ENCODE peak calls at places on chromosome 14, in six cellular contexts. K is neural crest cell, R is tibial artery, M is heart right ventricle, Y is AG04450, N is HFFc6. T is an unnamed sample.

GRCh38 chr14:102940729-102941362 is 18.4 kb downstream of the AMN start:
- DNase-seq in K (no peak), R (no peak), M (no peak), Y (no peak), N (no peak), T (no peak)

GRCh38 chr14:76580399-76580798 is 180.9 kb upstream of the VASH1 start:
- DNase-seq in K (no peak), R (no peak), M (no peak), Y (no peak), N (no peak), T (no peak)

GRCh38 chr14:32230695-32231280 is 27.7 kb upstream of the RNU6-8 start:
- DNase-seq in K (no peak), R (no peak), M (no peak), Y (peak), N (peak), T (no peak)

GRCh38 chr14:35122696-35123387 is 490 bp downstream of the PRORP start:
- DNase-seq in K (no peak), R (peak), M (no peak), Y (peak), N (peak), T (no peak)

GRCh38 chr14:60106341-60106740 is 14.6 kb downstream of the PCNX4 start:
- DNase-seq in K (no peak), R (peak), M (no peak), Y (no peak), N (peak), T (no peak)

GRCh38 chr14:20873370-20874177 is 17.6 kb upstream of the RNASE3 start:
- DNase-seq in K (peak), R (peak), M (peak), Y (no peak), N (peak), T (no peak)

GRCh38 chr14:90319634-90320541 is 11.9 kb downstream of the NRDE2 start:
- DNase-seq in K (no peak), R (no peak), M (no peak), Y (no peak), N (no peak), T (no peak)

GRCh38 chr14:36268957-36269734 is 51.3 kb downstream of the MBIP start:
- DNase-seq in K (no peak), R (no peak), M (no peak), Y (no peak), N (no peak), T (no peak)

GRCh38 chr14:34172052-34172451 is 221.2 kb upstream of the EGLN3 start:
- DNase-seq in K (no peak), R (no peak), M (no peak), Y (no peak), N (no peak), T (no peak)

GRCh38 chr14:21891921-21892320 is 218.3 kb upstream of the OR4E1 start:
- DNase-seq in K (no peak), R (no peak), M (no peak), Y (no peak), N (no peak), T (no peak)

GRCh38 chr14:21894003-21894897 is 220.6 kb upstream of the OR4E1 start:
- DNase-seq in K (no peak), R (no peak), M (no peak), Y (no peak), N (no peak), T (no peak)
- TF ChIP-seq CTCF in K (peak), R (no peak), M (no peak), Y (no peak), N (no peak), T (peak)

DNA sequence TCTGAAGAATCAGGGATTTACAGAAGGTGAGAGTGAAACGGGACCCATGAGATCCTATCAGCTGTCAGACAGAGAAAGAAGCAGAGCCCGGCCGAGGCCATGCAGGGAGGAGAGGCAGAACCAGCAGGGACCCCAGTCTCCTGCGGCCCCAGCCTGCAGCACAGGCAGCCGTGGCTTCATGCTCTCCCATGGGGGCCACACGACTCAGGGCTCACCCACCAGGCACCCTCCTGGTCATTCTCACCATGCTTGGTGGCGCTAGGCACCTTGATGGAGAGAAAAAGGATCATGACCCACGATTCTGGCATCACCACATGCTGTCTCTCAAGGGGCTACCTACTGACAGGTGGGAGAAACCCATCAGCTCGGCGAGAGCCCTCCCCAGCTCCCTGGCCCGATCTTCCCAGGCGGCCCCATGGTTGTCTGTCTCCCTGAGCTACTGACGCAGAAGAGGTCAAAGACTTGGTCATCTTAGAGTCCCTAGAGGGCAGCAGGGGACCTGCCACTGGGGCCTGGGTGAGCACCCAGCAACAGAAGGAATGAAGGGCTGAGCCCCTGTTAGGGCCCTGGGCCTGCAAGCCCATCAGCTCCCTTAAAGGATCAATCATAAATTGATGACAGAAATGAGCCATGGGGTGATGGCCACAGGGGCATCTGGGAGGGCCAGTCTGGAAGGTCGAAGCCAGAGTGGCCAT is 58.0 kb downstream of the ITPK1 start:
- DNase-seq in K (no peak), R (no peak), M (no peak), Y (no peak), N (no peak), T (no peak)
- TF ChIP-seq CTCF in K (no peak), R (no peak), M (no peak), Y (no peak), N (no peak), T (no peak)

GRCh38 chr14:93132472-93133065 is 16.8 kb upstream of the ITPK1 start:
- DNase-seq in K (peak), R (no peak), M (no peak), Y (no peak), N (peak), T (peak)
- TF ChIP-seq CTCF in K (peak), R (peak), M (peak), Y (peak), N (peak), T (peak)

DNA sequence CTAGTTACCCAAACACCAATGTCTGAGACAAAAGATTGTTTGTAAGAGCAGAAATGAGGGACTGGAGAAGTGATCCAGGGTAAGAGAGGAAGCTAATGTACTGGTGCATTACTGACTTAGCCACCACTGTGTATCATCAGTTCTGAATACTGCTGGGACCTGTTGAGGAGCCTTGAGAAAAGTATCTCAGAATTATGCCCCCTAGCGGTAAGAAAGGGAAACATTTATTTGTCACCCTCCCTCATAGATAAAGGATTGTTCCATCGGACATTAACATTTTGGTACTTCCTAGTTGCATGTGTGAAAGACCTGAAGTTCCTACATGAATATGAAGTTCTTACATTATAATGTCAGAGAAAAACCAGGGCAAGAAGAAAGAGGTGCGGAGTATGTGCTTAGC is 612.5 kb downstream of the FSCB start:
- DNase-seq in K (no peak), R (no peak), M (no peak), Y (no peak), N (no peak), T (no peak)
- TF ChIP-seq CTCF in K (peak), R (no peak), M (peak), Y (peak), N (peak), T (peak)

DNA sequence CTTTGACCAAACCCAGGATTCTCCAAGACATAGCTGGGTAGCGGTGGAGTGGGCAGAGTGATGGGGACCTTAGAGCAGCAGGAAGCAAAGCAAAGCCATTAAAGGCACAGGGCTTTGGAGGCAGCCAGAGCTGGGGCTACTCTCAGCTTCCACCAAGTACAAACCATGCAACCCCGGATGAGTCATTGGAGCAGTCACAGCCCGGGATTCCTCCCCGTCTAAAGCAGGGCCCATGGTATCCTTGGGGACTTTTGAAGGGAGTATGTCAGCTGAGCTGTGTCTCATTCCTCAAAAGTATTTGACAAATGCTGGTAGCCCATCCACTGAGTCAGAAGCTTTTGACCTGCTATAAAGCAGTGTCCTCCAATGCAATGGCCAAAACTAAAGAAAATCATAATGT is 9.7 kb upstream of the IFI27 start:
- DNase-seq in K (no peak), R (peak), M (no peak), Y (peak), N (peak), T (no peak)
- TF ChIP-seq CTCF in K (no peak), R (no peak), M (no peak), Y (no peak), N (no peak), T (no peak)

GRCh38 chr14:99740411-99740810 is 52.8 kb upstream of the EML1 start:
- DNase-seq in K (no peak), R (no peak), M (peak), Y (no peak), N (no peak), T (no peak)
- TF ChIP-seq CTCF in K (no peak), R (no peak), M (no peak), Y (no peak), N (no peak), T (no peak)